ENCODE peak calls at places on chromosome 10, in five cellular contexts. One of them, this sample, is unnamed.
A peak's percentile ranks its signal among the peaks of the same experiment; 100 is the strongest.

GRCh38 chr10:24723386-24723787 is 300 bp downstream of the ARHGAP21 start:
- DNase-seq in caudate nucleus: no peak
- DNase-seq in RCC 7860: no peak
- DNase-seq in Caco-2: peak; percentile 48
- DNase-seq in lower leg skin: no peak
- DNase-seq in this sample: no peak

GRCh38 chr10:44030132-44030531 is 354.8 kb downstream of the CXCL12 start:
- DNase-seq in caudate nucleus: no peak
- DNase-seq in lower leg skin: peak; percentile 12
- DNase-seq in RCC 7860: no peak
- DNase-seq in Caco-2: no peak
- DNase-seq in this sample: no peak

GRCh38 chr10:104822088-104822487 is 181.0 kb downstream of the SORCS3 start:
- DNase-seq in RCC 7860: no peak
- DNase-seq in Caco-2: no peak
- DNase-seq in lower leg skin: no peak
- DNase-seq in caudate nucleus: no peak
- DNase-seq in this sample: no peak

GRCh38 chr10:133274751-133275682 is 1.7 kb downstream of the ADAM8 start:
- DNase-seq in caudate nucleus: no peak
- DNase-seq in Caco-2: peak; percentile 81
- DNase-seq in lower leg skin: no peak
- DNase-seq in RCC 7860: no peak
- DNase-seq in this sample: peak; percentile 71

GRCh38 chr10:132283604-132284382 is 24.0 kb downstream of the STK32C start:
- DNase-seq in caudate nucleus: no peak
- DNase-seq in lower leg skin: no peak
- DNase-seq in RCC 7860: no peak
- DNase-seq in Caco-2: no peak
- DNase-seq in this sample: no peak

GRCh38 chr10:97025613-97026242 is 160.0 kb downstream of the SLIT1 start:
- DNase-seq in Caco-2: no peak
- DNase-seq in RCC 7860: no peak
- DNase-seq in lower leg skin: no peak
- DNase-seq in caudate nucleus: no peak
- DNase-seq in this sample: peak; percentile 24

GRCh38 chr10:28790146-28790545 is 112.8 kb downstream of the BAMBI start:
- DNase-seq in caudate nucleus: no peak
- DNase-seq in lower leg skin: no peak
- DNase-seq in Caco-2: no peak
- DNase-seq in RCC 7860: no peak
- DNase-seq in this sample: no peak

GRCh38 chr10:119981826-119982225 is 89.3 kb downstream of the SEC23IP start:
- DNase-seq in caudate nucleus: no peak
- DNase-seq in lower leg skin: no peak
- DNase-seq in RCC 7860: no peak
- DNase-seq in Caco-2: no peak
- DNase-seq in this sample: no peak

GRCh38 chr10:113679463-113680171 is at the start of gene CASP7:
- DNase-seq in caudate nucleus: peak; percentile 48
- DNase-seq in lower leg skin: peak; percentile 56
- DNase-seq in RCC 7860: peak; percentile 71
- DNase-seq in Caco-2: peak; percentile 89
- DNase-seq in this sample: peak; percentile 67

GRCh38 chr10:6786579-6787031 is 206.5 kb upstream of the PRKCQ start:
- DNase-seq in Caco-2: no peak
- DNase-seq in caudate nucleus: peak; percentile 3
- DNase-seq in RCC 7860: no peak
- DNase-seq in lower leg skin: no peak
- DNase-seq in this sample: no peak

GRCh38 chr10:7810443-7810842 is 7.9 kb upstream of the TAF3 start:
- DNase-seq in caudate nucleus: no peak
- DNase-seq in RCC 7860: no peak
- DNase-seq in Caco-2: no peak
- DNase-seq in lower leg skin: no peak
- DNase-seq in this sample: no peak

GRCh38 chr10:86255405-86256251 is 111.0 kb downstream of the GRID1 start:
- DNase-seq in Caco-2: peak; percentile 20
- DNase-seq in lower leg skin: no peak
- DNase-seq in caudate nucleus: no peak
- DNase-seq in RCC 7860: no peak
- DNase-seq in this sample: no peak

GRCh38 chr10:79406683-79407396 is 38.6 kb downstream of the ZCCHC24 start:
- DNase-seq in RCC 7860: no peak
- DNase-seq in lower leg skin: no peak
- DNase-seq in caudate nucleus: no peak
- DNase-seq in Caco-2: no peak
- DNase-seq in this sample: no peak

GRCh38 chr10:127833804-127834203 is 58.9 kb downstream of the CLRN3 start:
- DNase-seq in RCC 7860: no peak
- DNase-seq in Caco-2: no peak
- DNase-seq in caudate nucleus: no peak
- DNase-seq in lower leg skin: no peak
- DNase-seq in this sample: no peak

GRCh38 chr10:124997246-124997790 is 55.4 kb downstream of the ZRANB1 start:
- DNase-seq in Caco-2: peak; percentile 21
- DNase-seq in caudate nucleus: no peak
- DNase-seq in lower leg skin: peak; percentile 8
- DNase-seq in RCC 7860: no peak
- DNase-seq in this sample: no peak

GRCh38 chr10:72085864-72086465 is 2.4 kb downstream of the SPOCK2 start:
- DNase-seq in RCC 7860: no peak
- DNase-seq in Caco-2: no peak
- DNase-seq in caudate nucleus: no peak
- DNase-seq in lower leg skin: no peak
- DNase-seq in this sample: no peak

GRCh38 chr10:70228503-70228902 is 4.7 kb downstream of the PPA1 start:
- DNase-seq in lower leg skin: no peak
- DNase-seq in caudate nucleus: no peak
- DNase-seq in Caco-2: no peak
- DNase-seq in RCC 7860: no peak
- DNase-seq in this sample: no peak

GRCh38 chr10:26792780-26793495 is 67.8 kb downstream of the ABI1 start:
- DNase-seq in caudate nucleus: no peak
- DNase-seq in Caco-2: no peak
- DNase-seq in RCC 7860: no peak
- DNase-seq in lower leg skin: no peak
- DNase-seq in this sample: no peak

GRCh38 chr10:71099731-71100361 is 112.5 kb upstream of the UNC5B start:
- DNase-seq in lower leg skin: no peak
- DNase-seq in Caco-2: no peak
- DNase-seq in caudate nucleus: no peak
- DNase-seq in RCC 7860: no peak
- DNase-seq in this sample: no peak

GRCh38 chr10:73873163-73873842 is 1.1 kb downstream of the CAMK2G start:
- DNase-seq in Caco-2: no peak
- DNase-seq in RCC 7860: no peak
- DNase-seq in caudate nucleus: no peak
- DNase-seq in lower leg skin: no peak
- DNase-seq in this sample: no peak

GRCh38 chr10:109956454-109957091 is 33.3 kb upstream of the XPNPEP1 start:
- DNase-seq in Caco-2: peak; percentile 63
- DNase-seq in caudate nucleus: no peak
- DNase-seq in lower leg skin: no peak
- DNase-seq in RCC 7860: peak; percentile 38
- DNase-seq in this sample: no peak

GRCh38 chr10:16393271-16393858 is 43.4 kb upstream of the PTER start:
- DNase-seq in lower leg skin: no peak
- DNase-seq in Caco-2: no peak
- DNase-seq in caudate nucleus: no peak
- DNase-seq in RCC 7860: no peak
- DNase-seq in this sample: no peak

GRCh38 chr10:87636313-87636915 is 23.3 kb upstream of the PAPSS2 start:
- DNase-seq in Caco-2: no peak
- DNase-seq in caudate nucleus: no peak
- DNase-seq in lower leg skin: no peak
- DNase-seq in RCC 7860: peak; percentile 79
- DNase-seq in this sample: no peak

GRCh38 chr10:78543749-78544446 is 510.2 kb downstream of the RPS24 start:
- DNase-seq in Caco-2: no peak
- DNase-seq in RCC 7860: no peak
- DNase-seq in lower leg skin: peak; percentile 82
- DNase-seq in caudate nucleus: no peak
- DNase-seq in this sample: no peak

GRCh38 chr10:33501161-33501560 is 166.7 kb upstream of the NRP1 start:
- DNase-seq in lower leg skin: no peak
- DNase-seq in caudate nucleus: no peak
- DNase-seq in Caco-2: no peak
- DNase-seq in RCC 7860: no peak
- DNase-seq in this sample: no peak

GRCh38 chr10:48454302-48455054 is 148.0 kb downstream of the MAPK8 start:
- DNase-seq in Caco-2: peak; percentile 92
- DNase-seq in lower leg skin: no peak
- DNase-seq in caudate nucleus: no peak
- DNase-seq in RCC 7860: no peak
- DNase-seq in this sample: no peak

GRCh38 chr10:58436071-58436470 is 50.9 kb downstream of the TFAM start:
- DNase-seq in caudate nucleus: no peak
- DNase-seq in RCC 7860: peak; percentile 70
- DNase-seq in Caco-2: no peak
- DNase-seq in lower leg skin: no peak
- DNase-seq in this sample: no peak

GRCh38 chr10:131170042-131170983 is 141.2 kb downstream of the TCERG1L start:
- DNase-seq in caudate nucleus: no peak
- DNase-seq in lower leg skin: no peak
- DNase-seq in RCC 7860: no peak
- DNase-seq in Caco-2: no peak
- DNase-seq in this sample: no peak

GRCh38 chr10:80708808-80709207 is 171.1 kb downstream of the SH2D4B start:
- DNase-seq in lower leg skin: no peak
- DNase-seq in RCC 7860: no peak
- DNase-seq in Caco-2: no peak
- DNase-seq in caudate nucleus: no peak
- DNase-seq in this sample: no peak

GRCh38 chr10:113743594-113743993 is 7.9 kb upstream of the PLEKHS1 start:
- DNase-seq in lower leg skin: no peak
- DNase-seq in caudate nucleus: no peak
- DNase-seq in Caco-2: no peak
- DNase-seq in RCC 7860: no peak
- DNase-seq in this sample: no peak

GRCh38 chr10:50621981-50622496 is 1.7 kb downstream of the SGMS1 start:
- DNase-seq in caudate nucleus: peak; percentile 85
- DNase-seq in lower leg skin: peak; percentile 96
- DNase-seq in RCC 7860: peak; percentile 83
- DNase-seq in Caco-2: peak; percentile 86
- DNase-seq in this sample: peak; percentile 45

GRCh38 chr10:103828107-103828506 is 27.3 kb downstream of the SH3PXD2A start:
- DNase-seq in RCC 7860: no peak
- DNase-seq in lower leg skin: no peak
- DNase-seq in caudate nucleus: no peak
- DNase-seq in Caco-2: no peak
- DNase-seq in this sample: no peak

GRCh38 chr10:102267748-102268147 is 22.4 kb downstream of the GBF1 start:
- DNase-seq in caudate nucleus: no peak
- DNase-seq in lower leg skin: no peak
- DNase-seq in Caco-2: no peak
- DNase-seq in RCC 7860: peak; percentile 37
- DNase-seq in this sample: no peak

GRCh38 chr10:33937987-33938386 is 603.5 kb upstream of the NRP1 start:
- DNase-seq in RCC 7860: no peak
- DNase-seq in caudate nucleus: no peak
- DNase-seq in Caco-2: no peak
- DNase-seq in lower leg skin: no peak
- DNase-seq in this sample: no peak

GRCh38 chr10:91250341-91250740 is 29.9 kb downstream of the PCGF5 start:
- DNase-seq in RCC 7860: no peak
- DNase-seq in caudate nucleus: no peak
- DNase-seq in Caco-2: no peak
- DNase-seq in lower leg skin: no peak
- DNase-seq in this sample: no peak

GRCh38 chr10:80167471-80167870 is 34.9 kb downstream of the PLAC9 start:
- DNase-seq in RCC 7860: no peak
- DNase-seq in Caco-2: no peak
- DNase-seq in caudate nucleus: no peak
- DNase-seq in lower leg skin: no peak
- DNase-seq in this sample: no peak

This sample was measured in activated CD8-positive, alpha-beta memory T cell treated with anti-CD3 and anti-CD28 coated beads for 4 hours.